ENCODE peak calls at places on chromosomes 5 and 9, in four cellular contexts. T is activated naive CD4-positive, alpha-beta T cell treated with anti-CD3 and anti-CD28 coated beads for 36 hours; O is GM23248; L is lower lobe of right lung. A is an unnamed sample.

GRCh38 chr5:132873119-132873929 is at the start of gene LEAP2:
- DNase-seq in T (no peak), O (peak), L (no peak), A (no peak)

GRCh38 chr9:121842612-121842978 is 191.2 kb downstream of the DAB2IP start:
- DNase-seq in T (no peak), O (peak), L (no peak), A (no peak)

GRCh38 chr9:110650261-110650660 is 18.3 kb upstream of the MUSK start:
- DNase-seq in T (no peak), O (peak), L (no peak), A (no peak)

GRCh38 chr5:14447958-14448881 is 133.4 kb upstream of the OTULINL start:
- DNase-seq in T (no peak), O (peak), L (no peak), A (no peak)

GRCh38 chr5:147481376-147481775 is 28.5 kb downstream of the DPYSL3 start:
- DNase-seq in T (no peak), O (peak), L (no peak), A (no peak)

GRCh38 chr5:180323929-180324632 is 29.1 kb downstream of the GFPT2 start:
- DNase-seq in T (no peak), O (no peak), L (no peak), A (no peak)

GRCh38 chr9:94167055-94167346 is 82.7 kb downstream of the PTPDC1 start:
- DNase-seq in T (no peak), O (peak), L (no peak), A (no peak)

GRCh38 chr9:135069556-135070197 is 17.8 kb upstream of the OLFM1 start:
- DNase-seq in T (no peak), O (no peak), L (peak), A (no peak)

GRCh38 chr9:20208156-20208555 is 414.1 kb downstream of the MLLT3 start:
- DNase-seq in T (no peak), O (no peak), L (no peak), A (no peak)

GRCh38 chr9:90044710-90045151 is 439.9 kb downstream of the GADD45G start:
- DNase-seq in T (peak), O (peak), L (no peak), A (no peak)

GRCh38 chr5:56233230-56233629 is at the start of gene ANKRD55:
- DNase-seq in T (no peak), O (no peak), L (no peak), A (no peak)

A was measured in brain pericyte.